ENCODE peak calls at places on chromosomes 6 and 20, in four cellular contexts. One of them, this sample, is unnamed.

GRCh38 chr20:37920270-37920669 is 17.3 kb downstream of the VSTM2L start:
- DNase-seq in H1: no peak
- DNase-seq in mesendoderm: no peak
- DNase-seq in H9: no peak
- DNase-seq in this sample: no peak

GRCh38 chr20:4045741-4046140 is 30.4 kb upstream of the RNF24 start:
- DNase-seq in H1: no peak
- DNase-seq in mesendoderm: peak
- DNase-seq in H9: no peak
- DNase-seq in this sample: peak

GRCh38 chr20:52457826-52458225 is 266.2 kb upstream of the ZFP64 start:
- DNase-seq in H9: no peak
- DNase-seq in H1: no peak
- DNase-seq in mesendoderm: no peak
- DNase-seq in this sample: peak

GRCh38 chr6:79586548-79586947 is 44.6 kb upstream of the SH3BGRL2 start:
- DNase-seq in mesendoderm: peak
- DNase-seq in H9: peak
- DNase-seq in H1: no peak
- DNase-seq in this sample: peak

GRCh38 chr6:153108320-153108719 is 22.8 kb downstream of the RGS17 start:
- DNase-seq in mesendoderm: peak
- DNase-seq in H9: no peak
- DNase-seq in H1: no peak
- DNase-seq in this sample: no peak

GRCh38 chr20:58893355-58894151 is 41.0 kb downstream of the GNAS start:
- DNase-seq in H1: no peak
- DNase-seq in mesendoderm: no peak
- DNase-seq in H9: no peak
- DNase-seq in this sample: peak

GRCh38 chr6:3247255-3248146 is 11.2 kb upstream of the PSMG4 start:
- DNase-seq in H9: peak
- DNase-seq in H1: peak
- DNase-seq in mesendoderm: peak
- DNase-seq in this sample: peak

GRCh38 chr6:12116264-12116800 is 104.2 kb downstream of the HIVEP1 start:
- DNase-seq in H1: no peak
- DNase-seq in mesendoderm: no peak
- DNase-seq in H9: no peak
- DNase-seq in this sample: no peak

GRCh38 chr6:98636941-98637340 is 197.4 kb upstream of the POU3F2 start:
- DNase-seq in H1: no peak
- DNase-seq in mesendoderm: no peak
- DNase-seq in H9: no peak
- DNase-seq in this sample: no peak

GRCh38 chr6:111024661-111025060 is 42.8 kb downstream of the RPF2 start:
- DNase-seq in H1: no peak
- DNase-seq in H9: no peak
- DNase-seq in mesendoderm: no peak
- DNase-seq in this sample: no peak

GRCh38 chr6:14673201-14673600 is 555.6 kb downstream of the CD83 start:
- DNase-seq in mesendoderm: no peak
- DNase-seq in H9: no peak
- DNase-seq in H1: no peak
- DNase-seq in this sample: peak

GRCh38 chr6:156949376-156949775 is 172.2 kb downstream of the ARID1B start:
- DNase-seq in H1: no peak
- DNase-seq in mesendoderm: peak
- DNase-seq in H9: no peak
- DNase-seq in this sample: peak

GRCh38 chr20:50276119-50277063 is 85.8 kb downstream of the CEBPB start:
- DNase-seq in mesendoderm: no peak
- DNase-seq in H9: no peak
- DNase-seq in H1: no peak
- DNase-seq in this sample: no peak
- H3K56ac ChIP-seq in mesendoderm: no peak
- H3K56ac ChIP-seq in H9: no peak
- H3K56ac ChIP-seq in H1: no peak
- H3K56ac ChIP-seq in this sample: no peak

GRCh38 chr20:35640724-35641123 is 24.0 kb downstream of the CPNE1 start:
- DNase-seq in H9: no peak
- DNase-seq in mesendoderm: no peak
- DNase-seq in H1: no peak
- DNase-seq in this sample: no peak

GRCh38 chr20:35635652-35636051 is 20.0 kb downstream of the SPAG4 start:
- DNase-seq in H1: peak
- DNase-seq in mesendoderm: no peak
- DNase-seq in H9: no peak
- DNase-seq in this sample: no peak

GRCh38 chr20:35632539-35633115 is 17.0 kb downstream of the SPAG4 start:
- DNase-seq in H9: no peak
- DNase-seq in H1: peak
- DNase-seq in mesendoderm: no peak
- DNase-seq in this sample: no peak

GRCh38 chr20:35637266-35637665 is 21.6 kb downstream of the SPAG4 start:
- DNase-seq in H9: no peak
- DNase-seq in H1: no peak
- DNase-seq in mesendoderm: no peak
- DNase-seq in this sample: no peak

GRCh38 chr20:35636095-35636494 is 20.5 kb downstream of the SPAG4 start:
- DNase-seq in H1: peak
- DNase-seq in H9: no peak
- DNase-seq in mesendoderm: no peak
- DNase-seq in this sample: no peak
- H3K56ac ChIP-seq in H1: no peak
- H3K56ac ChIP-seq in H9: no peak
- H3K56ac ChIP-seq in mesendoderm: no peak
- H3K56ac ChIP-seq in this sample: no peak

GRCh38 chr6:145336119-145336518 is 399.2 kb downstream of the EPM2A start:
- DNase-seq in H9: no peak
- DNase-seq in mesendoderm: no peak
- DNase-seq in H1: no peak
- DNase-seq in this sample: no peak

GRCh38 chr6:145339089-145339488 is 396.2 kb downstream of the EPM2A start:
- DNase-seq in H9: no peak
- DNase-seq in mesendoderm: no peak
- DNase-seq in H1: no peak
- DNase-seq in this sample: no peak
- H3K56ac ChIP-seq in H9: no peak
- H3K56ac ChIP-seq in mesendoderm: no peak
- H3K56ac ChIP-seq in H1: no peak
- H3K56ac ChIP-seq in this sample: no peak

DNA sequence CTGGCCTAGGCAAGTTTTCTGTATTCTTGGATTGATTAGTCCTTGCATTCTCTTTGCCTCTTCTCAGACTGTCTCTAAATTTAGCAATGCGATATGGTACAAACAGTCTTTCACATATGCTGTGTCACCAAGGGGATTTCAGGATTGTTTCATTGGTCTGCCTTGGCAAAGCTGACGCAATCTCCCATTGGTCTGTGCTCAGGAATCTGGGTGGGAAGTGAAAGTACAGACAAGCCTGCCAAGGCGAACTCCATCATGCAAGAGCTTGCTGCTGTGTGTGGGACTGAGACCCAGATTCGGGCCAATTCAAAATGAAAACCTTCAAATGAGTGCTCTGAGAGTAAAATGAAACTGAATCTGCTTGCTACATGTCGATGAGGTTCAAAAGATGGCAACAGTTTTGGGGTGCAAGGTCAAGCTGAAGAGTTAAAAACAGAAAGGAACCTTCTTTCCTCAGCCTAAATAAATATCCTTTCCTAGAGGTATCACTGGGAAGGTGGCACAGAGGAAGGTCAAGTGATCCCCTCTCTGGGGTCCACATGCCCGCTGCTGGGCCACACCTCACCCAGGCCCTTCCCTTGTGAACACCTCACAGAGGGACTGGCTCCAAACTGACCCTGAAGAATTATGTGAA is 198.8 kb upstream of the PREP start:
- DNase-seq in H1: no peak
- DNase-seq in mesendoderm: peak
- DNase-seq in H9: no peak
- DNase-seq in this sample: peak
- H3K56ac ChIP-seq in H1: no peak
- H3K56ac ChIP-seq in mesendoderm: peak
- H3K56ac ChIP-seq in H9: no peak
- H3K56ac ChIP-seq in this sample: peak